ENCODE peak calls at places on chromosomes 16 and 17, in eight cellular contexts. One of them, this sample, is unnamed.
A peak's percentile ranks its signal among the peaks of the same experiment; 100 is the strongest.

GRCh38 chr17:73976147-73976546 is 227.3 kb upstream of the RPL38 start:
- DNase-seq in body of pancreas: no peak
- DNase-seq in A549: no peak
- DNase-seq in IMR-90: no peak
- DNase-seq in mesenchymal stem cell: no peak
- DNase-seq in left ventricle myocardium inferior: no peak
- DNase-seq in heart right ventricle: no peak
- DNase-seq in ascending aorta: no peak
- DNase-seq in this sample: no peak

GRCh38 chr17:64092952-64093451 is 36.9 kb downstream of the ERN1 start:
- DNase-seq in body of pancreas: peak; percentile 40
- DNase-seq in A549: no peak
- DNase-seq in IMR-90: no peak
- DNase-seq in mesenchymal stem cell: peak; percentile 59
- DNase-seq in left ventricle myocardium inferior: no peak
- DNase-seq in heart right ventricle: no peak
- DNase-seq in ascending aorta: no peak
- DNase-seq in this sample: no peak

GRCh38 chr16:83200005-83200779 is 573.4 kb downstream of the CDH13 start:
- DNase-seq in body of pancreas: no peak
- DNase-seq in A549: no peak
- DNase-seq in IMR-90: peak; percentile 22
- DNase-seq in mesenchymal stem cell: no peak
- DNase-seq in left ventricle myocardium inferior: no peak
- DNase-seq in heart right ventricle: peak; percentile 11
- DNase-seq in ascending aorta: no peak
- DNase-seq in this sample: peak; percentile 8

GRCh38 chr17:18323007-18323406 is 7.9 kb downstream of the SMCR8 start:
- DNase-seq in body of pancreas: no peak
- DNase-seq in A549: peak; percentile 30
- DNase-seq in IMR-90: peak; percentile 21
- DNase-seq in mesenchymal stem cell: no peak
- DNase-seq in left ventricle myocardium inferior: no peak
- DNase-seq in heart right ventricle: no peak
- DNase-seq in ascending aorta: no peak
- DNase-seq in this sample: no peak

GRCh38 chr17:41885733-41886132 is 20.5 kb upstream of the KLHL11 start:
- DNase-seq in body of pancreas: no peak
- DNase-seq in A549: peak; percentile 66
- DNase-seq in IMR-90: no peak
- DNase-seq in mesenchymal stem cell: no peak
- DNase-seq in left ventricle myocardium inferior: no peak
- DNase-seq in heart right ventricle: no peak
- DNase-seq in ascending aorta: no peak
- DNase-seq in this sample: no peak

GRCh38 chr16:19960183-19960582 is 75.5 kb upstream of the GPRC5B start:
- DNase-seq in body of pancreas: no peak
- DNase-seq in A549: no peak
- DNase-seq in IMR-90: no peak
- DNase-seq in mesenchymal stem cell: no peak
- DNase-seq in left ventricle myocardium inferior: no peak
- DNase-seq in heart right ventricle: no peak
- DNase-seq in ascending aorta: no peak
- DNase-seq in this sample: no peak

GRCh38 chr16:3143598-3144330 is 8.9 kb downstream of the ZNF213 start:
- DNase-seq in body of pancreas: no peak
- DNase-seq in A549: no peak
- DNase-seq in IMR-90: no peak
- DNase-seq in mesenchymal stem cell: no peak
- DNase-seq in left ventricle myocardium inferior: peak; percentile 68
- DNase-seq in heart right ventricle: peak; percentile 54
- DNase-seq in ascending aorta: no peak
- DNase-seq in this sample: no peak

GRCh38 chr16:8866118-8866883 is 2.5 kb downstream of the CARHSP1 start:
- DNase-seq in body of pancreas: no peak
- DNase-seq in A549: no peak
- DNase-seq in IMR-90: no peak
- DNase-seq in mesenchymal stem cell: peak; percentile 51
- DNase-seq in left ventricle myocardium inferior: peak; percentile 62
- DNase-seq in heart right ventricle: peak; percentile 52
- DNase-seq in ascending aorta: no peak
- DNase-seq in this sample: no peak

GRCh38 chr16:57306676-57307341 is 22.3 kb upstream of the PLLP start:
- DNase-seq in body of pancreas: no peak
- DNase-seq in A549: no peak
- DNase-seq in IMR-90: no peak
- DNase-seq in mesenchymal stem cell: no peak
- DNase-seq in left ventricle myocardium inferior: no peak
- DNase-seq in heart right ventricle: no peak
- DNase-seq in ascending aorta: no peak
- DNase-seq in this sample: no peak

GRCh38 chr17:11787074-11787473 is 188.8 kb downstream of the DNAH9 start:
- DNase-seq in body of pancreas: no peak
- DNase-seq in A549: no peak
- DNase-seq in IMR-90: no peak
- DNase-seq in mesenchymal stem cell: no peak
- DNase-seq in left ventricle myocardium inferior: no peak
- DNase-seq in heart right ventricle: no peak
- DNase-seq in ascending aorta: no peak
- DNase-seq in this sample: no peak

GRCh38 chr16:74896389-74897370 is 88.2 kb downstream of the WDR59 start:
- DNase-seq in body of pancreas: no peak
- DNase-seq in A549: peak; percentile 60
- DNase-seq in IMR-90: peak; percentile 62
- DNase-seq in mesenchymal stem cell: peak; percentile 62
- DNase-seq in left ventricle myocardium inferior: no peak
- DNase-seq in heart right ventricle: no peak
- DNase-seq in ascending aorta: no peak
- DNase-seq in this sample: peak; percentile 76

GRCh38 chr16:27665881-27666280 is 115.9 kb downstream of the KATNIP start:
- DNase-seq in body of pancreas: no peak
- DNase-seq in A549: no peak
- DNase-seq in IMR-90: peak; percentile 37
- DNase-seq in mesenchymal stem cell: no peak
- DNase-seq in left ventricle myocardium inferior: no peak
- DNase-seq in heart right ventricle: no peak
- DNase-seq in ascending aorta: no peak
- DNase-seq in this sample: no peak

GRCh38 chr17:2347805-2348685 is 10.7 kb downstream of the SGSM2 start:
- DNase-seq in body of pancreas: peak; percentile 65
- DNase-seq in A549: peak; percentile 47
- DNase-seq in IMR-90: peak; percentile 91
- DNase-seq in mesenchymal stem cell: peak; percentile 97
- DNase-seq in left ventricle myocardium inferior: no peak
- DNase-seq in heart right ventricle: no peak
- DNase-seq in ascending aorta: no peak
- DNase-seq in this sample: peak; percentile 67
- H3K27ac ChIP-seq in body of pancreas: no peak overlapping the region
- H3K27ac ChIP-seq in A549: peak overlapping the region; percentile 14
- H3K27ac ChIP-seq in IMR-90: peak overlapping the region; percentile 4
- H3K27ac ChIP-seq in mesenchymal stem cell: peak overlapping the region; percentile 81
- H3K27ac ChIP-seq in left ventricle myocardium inferior: no peak overlapping the region
- H3K27ac ChIP-seq in heart right ventricle: no peak overlapping the region
- H3K27ac ChIP-seq in ascending aorta: no peak overlapping the region
- H3K27ac ChIP-seq in this sample: peak overlapping the region; percentile 69

GRCh38 chr16:67163903-67164558 is 514 bp upstream of the HSF4 start:
- DNase-seq in body of pancreas: no peak
- DNase-seq in A549: no peak
- DNase-seq in IMR-90: no peak
- DNase-seq in mesenchymal stem cell: peak; percentile 51
- DNase-seq in left ventricle myocardium inferior: no peak
- DNase-seq in heart right ventricle: no peak
- DNase-seq in ascending aorta: no peak
- DNase-seq in this sample: no peak
- H3K27ac ChIP-seq in body of pancreas: no peak overlapping the region
- H3K27ac ChIP-seq in A549: no peak overlapping the region
- H3K27ac ChIP-seq in IMR-90: no peak overlapping the region
- H3K27ac ChIP-seq in mesenchymal stem cell: no peak overlapping the region
- H3K27ac ChIP-seq in left ventricle myocardium inferior: peak overlapping the region; percentile 90
- H3K27ac ChIP-seq in heart right ventricle: peak overlapping the region; percentile 85
- H3K27ac ChIP-seq in ascending aorta: peak overlapping the region; percentile 77
- H3K27ac ChIP-seq in this sample: peak overlapping the region; percentile 98

GRCh38 chr17:77768475-77768874 is 190.0 kb upstream of the TNRC6C start:
- DNase-seq in body of pancreas: no peak
- DNase-seq in A549: no peak
- DNase-seq in IMR-90: no peak
- DNase-seq in mesenchymal stem cell: no peak
- DNase-seq in left ventricle myocardium inferior: no peak
- DNase-seq in heart right ventricle: no peak
- DNase-seq in ascending aorta: no peak
- DNase-seq in this sample: no peak
- H3K27ac ChIP-seq in body of pancreas: no peak overlapping the region
- H3K27ac ChIP-seq in A549: no peak overlapping the region
- H3K27ac ChIP-seq in IMR-90: no peak overlapping the region
- H3K27ac ChIP-seq in mesenchymal stem cell: no peak overlapping the region
- H3K27ac ChIP-seq in left ventricle myocardium inferior: no peak overlapping the region
- H3K27ac ChIP-seq in heart right ventricle: no peak overlapping the region
- H3K27ac ChIP-seq in ascending aorta: no peak overlapping the region
- H3K27ac ChIP-seq in this sample: no peak overlapping the region

GRCh38 chr16:67858448-67858993 is 11.0 kb upstream of the CENPT start:
- DNase-seq in body of pancreas: no peak
- DNase-seq in A549: no peak
- DNase-seq in IMR-90: no peak
- DNase-seq in mesenchymal stem cell: peak; percentile 14
- DNase-seq in left ventricle myocardium inferior: no peak
- DNase-seq in heart right ventricle: no peak
- DNase-seq in ascending aorta: no peak
- DNase-seq in this sample: no peak

GRCh38 chr16:67856927-67857546 is 9.5 kb upstream of the CENPT start:
- DNase-seq in body of pancreas: no peak
- DNase-seq in A549: no peak
- DNase-seq in IMR-90: no peak
- DNase-seq in mesenchymal stem cell: no peak
- DNase-seq in left ventricle myocardium inferior: no peak
- DNase-seq in heart right ventricle: no peak
- DNase-seq in ascending aorta: no peak
- DNase-seq in this sample: no peak

GRCh38 chr16:67855789-67856188 is 8.3 kb upstream of the CENPT start:
- DNase-seq in body of pancreas: peak; percentile 38
- DNase-seq in A549: no peak
- DNase-seq in IMR-90: no peak
- DNase-seq in mesenchymal stem cell: no peak
- DNase-seq in left ventricle myocardium inferior: no peak
- DNase-seq in heart right ventricle: no peak
- DNase-seq in ascending aorta: no peak
- DNase-seq in this sample: no peak

GRCh38 chr16:67860589-67861398 is 12.1 kb upstream of the EDC4 start:
- DNase-seq in body of pancreas: no peak
- DNase-seq in A549: no peak
- DNase-seq in IMR-90: peak; percentile 64
- DNase-seq in mesenchymal stem cell: peak; percentile 68
- DNase-seq in left ventricle myocardium inferior: no peak
- DNase-seq in heart right ventricle: no peak
- DNase-seq in ascending aorta: no peak
- DNase-seq in this sample: peak; percentile 51

GRCh38 chr16:67857547-67858233 is 10.2 kb upstream of the CENPT start:
- DNase-seq in body of pancreas: peak; percentile 89
- DNase-seq in A549: peak; percentile 96
- DNase-seq in IMR-90: peak; percentile 92
- DNase-seq in mesenchymal stem cell: peak; percentile 99
- DNase-seq in left ventricle myocardium inferior: peak; percentile 61
- DNase-seq in heart right ventricle: peak; percentile 42
- DNase-seq in ascending aorta: peak; percentile 35
- DNase-seq in this sample: peak; percentile 97
- H3K27ac ChIP-seq in body of pancreas: peak overlapping the region; percentile 69
- H3K27ac ChIP-seq in A549: no peak overlapping the region
- H3K27ac ChIP-seq in IMR-90: no peak overlapping the region
- H3K27ac ChIP-seq in mesenchymal stem cell: no peak overlapping the region
- H3K27ac ChIP-seq in left ventricle myocardium inferior: peak overlapping the region; percentile 93
- H3K27ac ChIP-seq in heart right ventricle: peak overlapping the region; percentile 81
- H3K27ac ChIP-seq in ascending aorta: peak overlapping the region; percentile 84
- H3K27ac ChIP-seq in this sample: peak overlapping the region; percentile 79

GRCh38 chr17:19938736-19939135 is 38.9 kb downstream of the AKAP10 start:
- DNase-seq in body of pancreas: no peak
- DNase-seq in A549: no peak
- DNase-seq in IMR-90: no peak
- DNase-seq in mesenchymal stem cell: no peak
- DNase-seq in left ventricle myocardium inferior: no peak
- DNase-seq in heart right ventricle: no peak
- DNase-seq in ascending aorta: no peak
- DNase-seq in this sample: no peak

GRCh38 chr17:19933221-19933620 is 44.4 kb downstream of the AKAP10 start:
- DNase-seq in body of pancreas: no peak
- DNase-seq in A549: no peak
- DNase-seq in IMR-90: peak; percentile 31
- DNase-seq in mesenchymal stem cell: no peak
- DNase-seq in left ventricle myocardium inferior: no peak
- DNase-seq in heart right ventricle: no peak
- DNase-seq in ascending aorta: no peak
- DNase-seq in this sample: no peak

GRCh38 chr17:19937522-19937921 is 40.1 kb downstream of the AKAP10 start:
- DNase-seq in body of pancreas: no peak
- DNase-seq in A549: no peak
- DNase-seq in IMR-90: peak; percentile 33
- DNase-seq in mesenchymal stem cell: peak; percentile 38
- DNase-seq in left ventricle myocardium inferior: no peak
- DNase-seq in heart right ventricle: no peak
- DNase-seq in ascending aorta: no peak
- DNase-seq in this sample: no peak

GRCh38 chr17:19933633-19934032 is 44.0 kb downstream of the AKAP10 start:
- DNase-seq in body of pancreas: no peak
- DNase-seq in A549: no peak
- DNase-seq in IMR-90: no peak
- DNase-seq in mesenchymal stem cell: no peak
- DNase-seq in left ventricle myocardium inferior: no peak
- DNase-seq in heart right ventricle: no peak
- DNase-seq in ascending aorta: no peak
- DNase-seq in this sample: no peak

DNA sequence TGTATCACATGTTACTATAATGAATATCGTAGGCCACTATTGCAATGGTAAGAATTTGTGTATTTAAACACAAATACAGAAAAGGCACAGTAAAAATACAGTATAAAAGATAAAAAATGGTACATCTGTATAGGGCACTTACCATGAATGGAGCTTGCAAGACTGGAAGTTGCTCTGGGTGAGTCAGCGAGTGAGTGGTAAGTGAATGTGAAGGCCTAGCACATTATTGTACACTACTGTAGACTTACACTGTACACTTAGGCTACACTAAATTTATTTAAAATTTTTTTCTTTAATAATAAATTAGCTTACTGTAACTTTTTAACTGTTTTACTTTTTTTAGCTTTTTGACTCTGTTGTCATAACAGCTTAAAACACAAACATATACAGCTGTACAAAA is 42.5 kb downstream of the AKAP10 start:
- DNase-seq in body of pancreas: no peak
- DNase-seq in A549: no peak
- DNase-seq in IMR-90: peak; percentile 76
- DNase-seq in mesenchymal stem cell: peak; percentile 28
- DNase-seq in left ventricle myocardium inferior: no peak
- DNase-seq in heart right ventricle: no peak
- DNase-seq in ascending aorta: no peak
- DNase-seq in this sample: no peak
- H3K27ac ChIP-seq in body of pancreas: no peak overlapping the region
- H3K27ac ChIP-seq in A549: no peak overlapping the region
- H3K27ac ChIP-seq in IMR-90: no peak overlapping the region
- H3K27ac ChIP-seq in mesenchymal stem cell: no peak overlapping the region
- H3K27ac ChIP-seq in left ventricle myocardium inferior: no peak overlapping the region
- H3K27ac ChIP-seq in heart right ventricle: no peak overlapping the region
- H3K27ac ChIP-seq in ascending aorta: no peak overlapping the region
- H3K27ac ChIP-seq in this sample: no peak overlapping the region

GRCh38 chr17:2453865-2454264 is 53.0 kb upstream of the MNT start:
- DNase-seq in body of pancreas: no peak
- DNase-seq in A549: no peak
- DNase-seq in IMR-90: no peak
- DNase-seq in mesenchymal stem cell: no peak
- DNase-seq in left ventricle myocardium inferior: no peak
- DNase-seq in heart right ventricle: no peak
- DNase-seq in ascending aorta: no peak
- DNase-seq in this sample: no peak
- H3K27ac ChIP-seq in body of pancreas: no peak overlapping the region
- H3K27ac ChIP-seq in A549: no peak overlapping the region
- H3K27ac ChIP-seq in IMR-90: no peak overlapping the region
- H3K27ac ChIP-seq in mesenchymal stem cell: no peak overlapping the region
- H3K27ac ChIP-seq in left ventricle myocardium inferior: no peak overlapping the region
- H3K27ac ChIP-seq in heart right ventricle: no peak overlapping the region
- H3K27ac ChIP-seq in ascending aorta: no peak overlapping the region
- H3K27ac ChIP-seq in this sample: no peak overlapping the region